ENCODE peak calls at places on chromosomes 5 and 9, in five cellular contexts. One of them, this sample, is unnamed.

GRCh38 chr5:14108170-14108996 is 34.8 kb upstream of the TRIO start:
- DNase-seq in pancreas: peak
- DNase-seq in EL: peak
- DNase-seq in GM03348: peak
- DNase-seq in glomerular endothelial cell: peak
- DNase-seq in this sample: peak

GRCh38 chr5:142432369-142432863 is 107.6 kb upstream of the SPRY4 start:
- DNase-seq in glomerular endothelial cell: no peak
- DNase-seq in EL: no peak
- DNase-seq in pancreas: peak
- DNase-seq in GM03348: no peak
- DNase-seq in this sample: no peak

GRCh38 chr5:149416977-149417713 is 38.1 kb upstream of the IL17B start:
- DNase-seq in pancreas: no peak
- DNase-seq in EL: no peak
- DNase-seq in glomerular endothelial cell: no peak
- DNase-seq in GM03348: no peak
- DNase-seq in this sample: no peak

GRCh38 chr5:149550267-149550582 is 1.0 kb downstream of the CSNK1A1 start:
- DNase-seq in EL: peak
- DNase-seq in GM03348: peak
- DNase-seq in glomerular endothelial cell: no peak
- DNase-seq in pancreas: no peak
- DNase-seq in this sample: no peak

GRCh38 chr5:37103302-37103701 is 145.9 kb downstream of the CPLANE1 start:
- DNase-seq in glomerular endothelial cell: no peak
- DNase-seq in GM03348: no peak
- DNase-seq in pancreas: no peak
- DNase-seq in EL: no peak
- DNase-seq in this sample: no peak

GRCh38 chr5:78547171-78547570 is 101.4 kb downstream of the LHFPL2 start:
- DNase-seq in pancreas: no peak
- DNase-seq in GM03348: no peak
- DNase-seq in glomerular endothelial cell: no peak
- DNase-seq in EL: peak
- DNase-seq in this sample: no peak

GRCh38 chr5:14595189-14595588 is 13.6 kb downstream of the OTULINL start:
- DNase-seq in GM03348: no peak
- DNase-seq in glomerular endothelial cell: no peak
- DNase-seq in pancreas: no peak
- DNase-seq in EL: no peak
- DNase-seq in this sample: peak

GRCh38 chr9:105091004-105091640 is 153.3 kb upstream of the SLC44A1 start:
- DNase-seq in pancreas: no peak
- DNase-seq in EL: no peak
- DNase-seq in GM03348: no peak
- DNase-seq in glomerular endothelial cell: no peak
- DNase-seq in this sample: no peak

GRCh38 chr5:97044057-97044456 is 98.4 kb downstream of the LIX1 start:
- DNase-seq in glomerular endothelial cell: peak
- DNase-seq in GM03348: peak
- DNase-seq in EL: peak
- DNase-seq in pancreas: peak
- DNase-seq in this sample: no peak

GRCh38 chr5:139147743-139148079 is 50.5 kb downstream of the SIL1 start:
- DNase-seq in glomerular endothelial cell: no peak
- DNase-seq in GM03348: peak
- DNase-seq in EL: peak
- DNase-seq in pancreas: peak
- DNase-seq in this sample: no peak

GRCh38 chr9:115194216-115194615 is 76.3 kb upstream of the TNC start:
- DNase-seq in pancreas: no peak
- DNase-seq in GM03348: no peak
- DNase-seq in glomerular endothelial cell: no peak
- DNase-seq in EL: peak
- DNase-seq in this sample: no peak

GRCh38 chr5:104305602-104306001 is 743.0 kb upstream of the NUDT12 start:
- DNase-seq in EL: no peak
- DNase-seq in pancreas: no peak
- DNase-seq in GM03348: no peak
- DNase-seq in glomerular endothelial cell: no peak
- DNase-seq in this sample: no peak

GRCh38 chr5:87127956-87128687 is 139.6 kb upstream of the RASA1 start:
- DNase-seq in glomerular endothelial cell: no peak
- DNase-seq in EL: peak
- DNase-seq in GM03348: peak
- DNase-seq in pancreas: no peak
- DNase-seq in this sample: no peak

This sample was measured in GM12864.